ENCODE peak calls at places on chromosomes 6 and 20, in nine cellular contexts. V is substantia nigra; O is left lung; B is hepatocyte; W is right atrium auricular region; L is breast epithelium; C is CD8-positive, alpha-beta T cell; S is heart left ventricle; P is MM.1S. J is an unnamed sample.

GRCh38 chr20:1301031-1301529 is 27.9 kb downstream of the SDCBP2 start:
- DNase-seq in S (no peak), L (no peak), W (no peak), O (no peak), V (no peak), P (no peak), C (peak; percentile 45), B (no peak), J (no peak)

GRCh38 chr20:17538517-17539170 is 7.5 kb upstream of the BFSP1 start:
- DNase-seq in S (no peak), B (no peak), P (no peak), V (no peak), O (no peak), L (peak; percentile 48), W (no peak), C (no peak), J (no peak)

GRCh38 chr6:7219310-7219709 is 93.7 kb downstream of the SSR1 start:
- DNase-seq in W (no peak), L (no peak), B (peak; percentile 37), O (no peak), C (no peak), S (no peak), P (no peak), V (no peak), J (no peak)

GRCh38 chr20:44701116-44701865 is 13.9 kb upstream of the CCN5 start:
- DNase-seq in O (no peak), B (no peak), W (no peak), V (no peak), P (no peak), C (no peak), L (no peak), S (no peak), J (no peak)

GRCh38 chr20:47349365-47350180 is 6.9 kb downstream of the ZMYND8 start:
- DNase-seq in S (no peak), V (no peak), P (no peak), B (no peak), C (no peak), W (no peak), L (no peak), O (no peak), J (no peak)

GRCh38 chr20:59456342-59457132 is 147.8 kb upstream of the PHACTR3 start:
- DNase-seq in C (no peak), V (no peak), B (no peak), W (no peak), S (no peak), O (no peak), L (no peak), P (no peak), J (no peak)

GRCh38 chr6:129546702-129547101 is 163.3 kb downstream of the ARHGAP18 start:
- DNase-seq in C (no peak), B (peak; percentile 25), P (no peak), V (no peak), S (no peak), L (no peak), O (no peak), W (no peak), J (no peak)

GRCh38 chr6:163085861-163086562 is 328.5 kb upstream of the QKI start:
- DNase-seq in C (no peak), V (no peak), L (no peak), W (no peak), S (no peak), P (no peak), O (no peak), B (no peak), J (no peak)

GRCh38 chr6:99350573-99350972 is 1.1 kb upstream of the FAXC start:
- DNase-seq in C (no peak), L (no peak), O (no peak), P (no peak), W (no peak), V (no peak), B (peak; percentile 32), S (no peak), J (no peak)

DNA sequence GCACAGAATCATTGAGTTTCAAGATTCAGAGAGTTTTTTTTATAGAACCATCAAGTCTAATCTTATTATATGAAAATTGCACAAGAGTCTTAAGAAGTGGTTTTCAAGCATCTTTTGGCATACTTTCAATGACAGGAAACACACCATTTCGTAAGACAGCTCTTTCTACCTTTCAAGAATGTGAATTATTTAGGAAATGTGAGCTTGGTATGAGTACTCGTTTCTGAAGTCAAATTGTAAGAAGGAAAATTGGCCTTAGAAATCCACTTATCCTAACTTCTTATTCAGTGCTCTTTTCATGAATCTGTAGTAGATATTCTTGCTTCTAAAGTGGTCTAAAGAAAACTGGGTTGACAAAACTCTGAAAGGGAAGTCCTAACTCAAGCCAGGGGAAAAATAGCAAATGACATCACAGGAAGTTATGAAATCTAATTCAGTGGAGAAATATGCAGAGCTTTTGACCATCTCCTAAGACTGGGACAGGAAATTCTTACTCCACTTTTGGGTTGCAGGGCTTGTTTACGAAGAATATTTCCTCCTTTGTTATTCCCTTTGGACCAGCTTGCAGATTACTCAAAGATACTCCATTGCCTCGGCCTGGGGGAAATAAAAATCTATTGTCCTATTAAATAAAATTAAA is 38.4 kb upstream of the OGFRL1 start:
- DNase-seq in P (no peak), W (no peak), V (no peak), C (no peak), B (no peak), L (no peak), S (no peak), O (no peak), J (no peak)
- H3K27ac ChIP-seq in P (no peak overlapping the region), W (peak overlapping the region; percentile 37), V (peak overlapping the region; percentile 56), C (no peak overlapping the region), B (peak overlapping the region; percentile 32), L (peak overlapping the region; percentile 76), S (peak overlapping the region; percentile 59), O (peak overlapping the region; percentile 81), J (no peak overlapping the region)

GRCh38 chr6:34684919-34685318 is 11.6 kb downstream of the ILRUN start:
- DNase-seq in P (no peak), L (no peak), W (no peak), O (no peak), C (no peak), B (no peak), V (no peak), S (no peak), J (no peak)
- H3K27ac ChIP-seq in P (no peak overlapping the region), L (no peak overlapping the region), W (no peak overlapping the region), O (no peak overlapping the region), C (no peak overlapping the region), B (no peak overlapping the region), V (no peak overlapping the region), S (no peak overlapping the region), J (no peak overlapping the region)

GRCh38 chr6:24743944-24744335 is 25.0 kb upstream of the C6orf62 start:
- DNase-seq in V (no peak), C (no peak), S (no peak), O (no peak), P (no peak), B (no peak), W (no peak), L (no peak), J (no peak)
- H3K27ac ChIP-seq in V (no peak overlapping the region), C (no peak overlapping the region), S (no peak overlapping the region), O (peak overlapping the region; percentile 91), P (peak overlapping the region; percentile 9), B (peak overlapping the region; percentile 91), W (no peak overlapping the region), L (no peak overlapping the region), J (no peak overlapping the region)

GRCh38 chr20:7849675-7850074 is 90.6 kb downstream of the HAO1 start:
- DNase-seq in C (no peak), S (no peak), L (no peak), V (no peak), W (no peak), O (no peak), P (no peak), B (no peak), J (no peak)

GRCh38 chr20:7855545-7855944 is 84.7 kb downstream of the HAO1 start:
- DNase-seq in B (no peak), W (no peak), L (no peak), O (no peak), S (no peak), P (no peak), C (no peak), V (no peak), J (no peak)

GRCh38 chr20:7851031-7851490 is 89.2 kb downstream of the HAO1 start:
- DNase-seq in B (no peak), O (no peak), S (no peak), V (no peak), L (no peak), W (no peak), C (no peak), P (no peak), J (no peak)

GRCh38 chr20:7856756-7857155 is 83.5 kb downstream of the HAO1 start:
- DNase-seq in W (no peak), B (no peak), S (no peak), P (no peak), V (no peak), C (no peak), L (no peak), O (no peak), J (no peak)

GRCh38 chr20:7853493-7853892 is 86.8 kb downstream of the HAO1 start:
- DNase-seq in L (no peak), P (no peak), B (no peak), V (no peak), W (no peak), S (no peak), C (no peak), O (no peak), J (no peak)
- H3K27ac ChIP-seq in L (no peak overlapping the region), P (no peak overlapping the region), B (no peak overlapping the region), V (no peak overlapping the region), W (no peak overlapping the region), S (no peak overlapping the region), C (no peak overlapping the region), O (no peak overlapping the region), J (no peak overlapping the region)

GRCh38 chr6:108585921-108586320 is 25.2 kb downstream of the FOXO3 start:
- DNase-seq in B (no peak), W (no peak), V (no peak), O (no peak), L (no peak), S (no peak), C (no peak), P (no peak), J (no peak)
- H3K27ac ChIP-seq in B (peak overlapping the region; percentile 64), W (peak overlapping the region; percentile 83), V (peak overlapping the region; percentile 35), O (peak overlapping the region; percentile 3), L (peak overlapping the region; percentile 96), S (peak overlapping the region; percentile 75), C (no peak overlapping the region), P (peak overlapping the region; percentile 97), J (no peak overlapping the region)

GRCh38 chr6:1679691-1680068 is 70.0 kb downstream of the FOXC1 start:
- DNase-seq in V (no peak), L (no peak), S (no peak), P (no peak), O (no peak), W (no peak), B (no peak), C (no peak), J (no peak)
- H3K27ac ChIP-seq in V (no peak overlapping the region), L (peak overlapping the region; percentile 82), S (peak overlapping the region; percentile 59), P (no peak overlapping the region), O (no peak overlapping the region), W (peak overlapping the region; percentile 37), B (no peak overlapping the region), C (no peak overlapping the region), J (no peak overlapping the region)

GRCh38 chr20:2653511-2654383 is 1.3 kb downstream of the NOP56 start:
- DNase-seq in O (no peak), C (no peak), B (no peak), W (no peak), P (no peak), L (no peak), S (no peak), V (no peak), J (no peak)
- H3K27ac ChIP-seq in O (peak overlapping the region; percentile 92), C (peak overlapping the region; percentile 86), B (no peak overlapping the region), W (peak overlapping the region; percentile 79), P (peak overlapping the region; percentile 64), L (no peak overlapping the region), S (peak overlapping the region; percentile 97), V (peak overlapping the region; percentile 91), J (no peak overlapping the region)